ENCODE peak calls at places on chromosome 1, in five cellular contexts. S, D, A, Z and U are unnamed samples.

GRCh38 chr1:86207323-86207722 is 50.8 kb upstream of the COL24A1 start:
- DNase-seq in Z (peak), D (peak), S (no peak), A (peak), U (no peak)

GRCh38 chr1:182453619-182454018 is 3.7 kb downstream of the RGSL1 start:
- DNase-seq in Z (no peak), S (no peak), A (no peak), D (no peak), U (no peak)

GRCh38 chr1:98373055-98373454 is 288.5 kb upstream of the SNX7 start:
- DNase-seq in D (no peak), S (no peak), A (no peak), Z (no peak), U (no peak)

GRCh38 chr1:152111515-152111968 is 3.7 kb downstream of the TCHH start:
- DNase-seq in Z (peak), S (no peak), D (peak), A (peak), U (no peak)

GRCh38 chr1:209823143-209824041 is 4.4 kb upstream of the UTP25 start:
- DNase-seq in S (no peak), A (peak), D (peak), Z (peak), U (no peak)

GRCh38 chr1:192573499-192573898 is 2.1 kb upstream of the RGS1 start:
- DNase-seq in S (no peak), Z (peak), D (no peak), A (no peak), U (no peak)

GRCh38 chr1:248924696-248925532 is 18.9 kb downstream of the PGBD2 start:
- DNase-seq in Z (peak), S (no peak), A (peak), D (peak), U (no peak)

GRCh38 chr1:210098376-210098775 is 134.2 kb upstream of the SERTAD4 start:
- DNase-seq in A (no peak), S (no peak), Z (no peak), D (no peak), U (no peak)

GRCh38 chr1:89759036-89759435 is 61.8 kb upstream of the LRRC8D start:
- DNase-seq in S (no peak), Z (no peak), A (no peak), D (peak), U (no peak)

GRCh38 chr1:246077476-246077875 is 429.6 kb downstream of the SMYD3 start:
- DNase-seq in D (no peak), S (no peak), A (no peak), Z (no peak), U (no peak)
- H3K27ac ChIP-seq in D (no peak), S (no peak), A (no peak), Z (no peak), U (no peak)

GRCh38 chr1:168342572-168343280 is 62.0 kb downstream of the TBX19 start:
- DNase-seq in D (peak), S (peak), A (peak), Z (peak), U (peak)

GRCh38 chr1:168348146-168348709 is 67.6 kb downstream of the TBX19 start:
- DNase-seq in D (no peak), A (no peak), Z (peak), S (no peak), U (no peak)

GRCh38 chr1:168343566-168343965 is 62.9 kb downstream of the TBX19 start:
- DNase-seq in Z (no peak), A (no peak), S (no peak), D (no peak), U (no peak)

GRCh38 chr1:168345939-168346338 is 65.3 kb downstream of the TBX19 start:
- DNase-seq in D (no peak), S (no peak), Z (no peak), A (no peak), U (no peak)

GRCh38 chr1:168347630-168348029 is 67.0 kb downstream of the TBX19 start:
- DNase-seq in D (no peak), Z (no peak), S (no peak), A (no peak), U (no peak)
- H3K4me3 ChIP-seq in D (no peak), Z (no peak), S (no peak), A (no peak), U (peak)

GRCh38 chr1:12184008-12184681 is 17.4 kb downstream of the TNFRSF1B start:
- DNase-seq in Z (peak), S (peak), D (peak), A (peak), U (peak)
- TF ChIP-seq CTCF in Z (peak), S (no peak), D (peak), A (peak), U (peak)

DNA sequence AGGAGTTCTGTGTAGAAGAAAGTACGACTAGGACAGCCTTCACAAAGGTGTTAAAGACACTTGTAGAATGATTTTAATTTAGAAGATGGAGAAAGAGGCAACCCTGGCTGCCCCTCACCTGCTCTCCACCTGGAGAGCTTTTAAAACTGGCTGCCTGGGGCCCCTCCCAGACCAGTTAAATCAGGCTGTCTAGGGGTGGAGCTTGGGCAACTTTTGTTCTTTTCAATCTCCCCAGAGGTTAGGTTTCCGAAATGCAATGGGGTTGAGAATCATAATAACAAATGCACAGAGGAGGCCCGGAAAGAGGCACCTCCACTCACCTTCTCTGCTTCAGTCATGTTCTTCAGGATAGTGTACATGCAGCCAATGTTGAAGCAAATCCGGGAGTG is 429 bp downstream of the NCF2 start:
- DNase-seq in A (no peak), S (no peak), Z (no peak), D (no peak), U (no peak)
- H3K27ac ChIP-seq in A (no peak), S (no peak), Z (no peak), D (no peak), U (peak)

GRCh38 chr1:227654858-227655752 is 80.0 kb downstream of the JMJD4 start:
- DNase-seq in D (no peak), A (no peak), S (no peak), Z (peak), U (no peak)
- H3K4me3 ChIP-seq in D (no peak), A (no peak), S (no peak), Z (no peak), U (no peak)

DNA sequence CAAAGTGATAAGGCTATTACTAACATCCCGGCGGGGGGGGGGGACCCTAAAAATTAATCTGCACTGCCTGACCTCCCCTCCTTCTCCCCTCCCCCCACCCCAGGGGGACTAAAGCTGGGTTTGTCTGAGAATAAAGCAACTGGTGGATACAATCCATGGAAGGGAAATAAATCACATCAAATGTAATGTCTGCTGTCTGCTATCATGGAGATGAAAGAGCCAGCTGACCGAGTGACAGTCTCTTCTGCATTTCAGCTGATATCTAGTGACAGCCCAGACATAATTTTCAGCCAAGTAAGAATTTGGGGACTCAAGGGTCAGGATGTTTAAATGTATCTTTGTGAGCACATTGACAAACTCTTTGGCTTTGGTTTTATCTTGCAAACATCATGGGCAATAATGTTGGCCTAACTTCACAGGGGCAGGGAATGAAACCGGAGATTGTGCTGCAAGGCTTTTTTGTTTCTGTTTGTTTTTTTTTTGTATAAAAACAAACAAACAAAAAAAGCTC is 44.6 kb downstream of the HTR6 start:
- DNase-seq in Z (no peak), A (no peak), S (no peak), D (no peak), U (no peak)
- TF ChIP-seq CTCF in Z (no peak), A (no peak), S (no peak), D (no peak), U (no peak)

GRCh38 chr1:203628185-203628996 is 1.8 kb downstream of the ATP2B4 start:
- DNase-seq in S (peak), Z (peak), D (peak), A (peak), U (peak)

GRCh38 chr1:203628997-203629508 is 2.4 kb downstream of the ATP2B4 start:
- DNase-seq in D (no peak), A (no peak), S (no peak), Z (no peak), U (no peak)

GRCh38 chr1:203625623-203626189 is 926 bp upstream of the ATP2B4 start:
- DNase-seq in Z (peak), S (no peak), D (peak), A (peak), U (no peak)

GRCh38 chr1:203627819-203628184 is 1.2 kb downstream of the ATP2B4 start:
- DNase-seq in D (peak), A (no peak), S (peak), Z (peak), U (peak)

DNA sequence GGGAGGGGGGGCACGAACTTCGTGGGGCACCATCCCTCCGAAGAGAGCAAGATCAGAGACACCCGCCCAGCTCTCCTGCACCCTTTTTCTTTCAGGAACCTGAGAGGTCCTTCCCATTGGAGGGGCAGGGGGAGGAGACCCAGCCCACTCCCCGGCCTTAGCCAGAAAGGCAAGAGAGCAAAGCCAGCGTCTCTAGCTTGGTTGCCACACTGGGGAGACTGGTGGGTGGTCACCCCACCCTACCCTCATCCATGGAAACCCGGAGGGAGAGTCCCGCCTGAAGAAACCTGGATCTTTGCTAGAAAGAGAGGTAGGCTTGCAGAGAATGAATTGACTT is 246 bp downstream of the ATP2B4 start:
- DNase-seq in S (no peak), D (no peak), Z (no peak), A (no peak), U (peak)
- H3K27ac ChIP-seq in S (peak), D (peak), Z (peak), A (peak), U (peak)

GRCh38 chr1:175070818-175071217 is 3.2 kb downstream of the TNN start:
- DNase-seq in Z (no peak), A (no peak), S (no peak), D (no peak), U (no peak)

GRCh38 chr1:175073633-175074032 is 6.0 kb downstream of the TNN start:
- DNase-seq in S (no peak), Z (no peak), A (no peak), D (no peak), U (no peak)

GRCh38 chr1:175071544-175071943 is 3.9 kb downstream of the TNN start:
- DNase-seq in A (no peak), D (no peak), S (no peak), Z (no peak), U (no peak)

GRCh38 chr1:175073054-175073453 is 5.4 kb downstream of the TNN start:
- DNase-seq in D (peak), S (no peak), Z (no peak), A (no peak), U (no peak)

GRCh38 chr1:175072131-175072941 is 4.7 kb downstream of the TNN start:
- DNase-seq in D (peak), Z (peak), S (peak), A (peak), U (no peak)
- H3K4me3 ChIP-seq in D (no peak), Z (no peak), S (no peak), A (no peak), U (peak)

GRCh38 chr1:23371987-23372386 is 2.4 kb upstream of the ZNF436 start:
- DNase-seq in Z (no peak), S (no peak), D (no peak), A (no peak), U (no peak)

GRCh38 chr1:23369335-23370013 is at the start of gene ZNF436:
- DNase-seq in Z (peak), D (peak), S (peak), A (peak), U (peak)

GRCh38 chr1:23370270-23370743 is 671 bp upstream of the ZNF436 start:
- DNase-seq in A (no peak), Z (no peak), D (peak), S (no peak), U (no peak)

GRCh38 chr1:23372481-23372880 is 2.8 kb upstream of the ZNF436 start:
- DNase-seq in S (no peak), D (no peak), Z (no peak), A (no peak), U (no peak)

DNA sequence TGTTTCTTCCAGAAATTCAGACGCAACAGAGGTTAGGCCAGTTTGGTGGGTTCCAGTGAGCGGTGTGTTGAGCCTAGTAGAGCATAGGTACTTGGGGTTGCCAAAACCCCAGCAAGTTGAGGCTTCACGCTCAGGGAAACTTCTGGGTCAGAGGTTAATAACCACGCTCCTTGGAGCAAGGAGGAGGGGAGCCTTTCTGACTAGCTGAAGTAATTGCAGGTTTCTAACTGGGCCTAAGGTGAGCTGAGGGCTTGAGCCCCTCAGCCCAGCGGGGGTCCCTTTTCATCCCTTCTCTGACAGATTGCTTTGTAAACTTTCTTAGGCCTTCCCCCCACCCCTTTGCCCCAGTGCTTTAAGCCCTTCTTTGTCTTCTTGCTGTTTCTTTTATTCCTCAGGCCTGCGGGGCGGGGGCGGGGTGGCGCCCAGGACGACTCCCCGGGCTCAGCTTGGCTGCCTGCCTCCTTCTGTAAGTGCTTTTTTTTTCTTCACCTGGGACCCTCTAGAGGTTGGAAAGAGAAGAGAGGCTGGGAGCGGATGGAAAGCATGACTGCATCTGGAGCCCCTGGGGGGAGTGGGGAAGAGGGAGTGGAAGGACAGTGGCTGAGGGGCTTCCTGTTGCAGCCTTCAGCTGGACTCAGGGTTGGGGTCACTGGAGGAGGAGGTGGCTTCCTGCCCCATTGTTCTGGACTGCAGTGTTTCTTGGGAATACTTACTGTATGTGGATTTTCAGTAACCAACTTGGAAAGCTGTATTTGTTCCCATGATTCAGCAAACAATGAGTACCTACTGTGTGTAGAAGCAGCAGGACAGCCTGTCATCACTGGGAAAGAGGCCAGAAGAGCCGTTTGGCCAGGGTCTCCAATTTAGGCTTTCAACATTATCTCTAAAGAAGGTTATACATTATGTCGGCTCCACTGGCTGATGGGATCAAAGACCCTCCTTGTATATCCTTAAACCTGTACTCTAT is 1.4 kb upstream of the ZNF436 start:
- DNase-seq in D (peak), Z (peak), S (no peak), A (no peak), U (no peak)
- TF ChIP-seq CTCF in D (no peak), Z (no peak), S (no peak), A (peak), U (no peak)

GRCh38 chr1:81471255-81471654 is 329.5 kb upstream of the ADGRL2 start:
- DNase-seq in S (no peak), A (no peak), D (no peak), Z (no peak), U (no peak)

GRCh38 chr1:81470250-81470649 is 330.5 kb upstream of the ADGRL2 start:
- DNase-seq in D (no peak), Z (no peak), A (no peak), S (no peak), U (no peak)

GRCh38 chr1:81463889-81464288 is 336.8 kb upstream of the ADGRL2 start:
- DNase-seq in D (no peak), S (no peak), Z (no peak), A (no peak), U (no peak)

GRCh38 chr1:81466970-81467369 is 333.8 kb upstream of the ADGRL2 start:
- DNase-seq in D (no peak), A (no peak), Z (no peak), S (no peak), U (no peak)

DNA sequence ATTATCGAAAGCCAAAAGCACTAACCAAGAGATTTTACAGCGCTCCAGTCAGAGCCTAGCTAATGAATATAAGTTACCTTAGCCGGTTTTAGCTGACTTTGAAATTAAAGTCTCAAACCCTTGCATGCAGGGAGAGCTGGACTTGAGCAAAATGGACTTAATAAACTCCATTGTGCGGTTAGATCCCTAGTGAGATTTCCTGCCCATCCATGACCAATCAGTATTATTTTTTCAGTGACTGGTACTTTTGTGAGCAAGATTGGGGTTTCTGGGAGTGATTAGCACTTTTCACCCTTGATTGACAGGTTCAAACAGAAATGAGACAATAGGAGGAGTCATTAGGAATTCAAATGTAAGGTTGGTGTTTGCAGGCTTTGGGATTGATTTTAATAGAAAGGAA is 333.3 kb upstream of the ADGRL2 start:
- DNase-seq in S (no peak), D (no peak), A (no peak), Z (no peak), U (no peak)
- H3K27ac ChIP-seq in S (no peak), D (no peak), A (no peak), Z (no peak), U (no peak)